ENCODE peak calls at places on chromosomes 13 and 19, in five cellular contexts. U, B, S, A and X are unnamed samples.

GRCh38 chr19:4284176-4284958 is 5.3 kb downstream of the SHD start:
- DNase-seq in B (no peak), A (peak), U (no peak), S (no peak), X (peak)

GRCh38 chr19:18708452-18709231 is 25.2 kb downstream of the CRTC1 start:
- DNase-seq in S (peak), B (peak), A (peak), U (no peak), X (no peak)

GRCh38 chr19:42268704-42269517 is at the start of gene CIC:
- DNase-seq in U (peak), S (peak), B (peak), A (peak), X (peak)

GRCh38 chr19:55642153-55643002 is 1.1 kb upstream of the ZNF581 start:
- DNase-seq in S (no peak), A (peak), B (peak), U (no peak), X (peak)

GRCh38 chr19:57334191-57334590 is 13.9 kb downstream of the ZNF543 start:
- DNase-seq in S (no peak), A (no peak), B (no peak), U (no peak), X (no peak)

GRCh38 chr13:98416408-98416807 is 160.5 kb downstream of the STK24 start:
- DNase-seq in B (no peak), S (peak), U (no peak), A (peak), X (peak)

GRCh38 chr19:18921593-18921992 is 2.1 kb downstream of the DDX49 start:
- DNase-seq in S (no peak), A (no peak), U (no peak), B (no peak), X (no peak)

GRCh38 chr13:48491423-48492122 is 41.3 kb downstream of the RCBTB2 start:
- DNase-seq in A (no peak), B (no peak), S (no peak), U (no peak), X (no peak)

GRCh38 chr13:113137656-113138292 is 15.2 kb downstream of the F10 start:
- DNase-seq in U (no peak), B (no peak), A (no peak), S (no peak), X (no peak)

GRCh38 chr13:76879211-76879875 is 6.9 kb downstream of the KCTD12 start:
- DNase-seq in A (no peak), U (no peak), B (peak), S (no peak), X (no peak)

GRCh38 chr13:24627864-24628418 is 52.3 kb upstream of the ATP12A start:
- DNase-seq in B (no peak), S (no peak), A (no peak), U (no peak), X (no peak)

GRCh38 chr13:79287994-79288795 is 117.9 kb downstream of the RBM26 start:
- DNase-seq in A (no peak), B (no peak), S (no peak), U (no peak), X (no peak)

GRCh38 chr13:64819081-64819480 is 2411.1 kb downstream of the PCDH9 start:
- DNase-seq in S (no peak), A (peak), B (no peak), U (no peak), X (no peak)

GRCh38 chr13:32210081-32210480 is 105.1 kb downstream of the ZAR1L start:
- DNase-seq in U (no peak), S (no peak), B (no peak), A (no peak), X (no peak)

GRCh38 chr13:30736921-30737320 is 1.6 kb downstream of the ALOX5AP start:
- DNase-seq in S (no peak), U (no peak), A (no peak), B (no peak), X (no peak)

GRCh38 chr13:76035711-76036110 is 399.6 kb downstream of the LMO7 start:
- DNase-seq in B (no peak), U (no peak), S (no peak), A (no peak), X (no peak)

GRCh38 chr19:29263305-29264080 is 50.5 kb upstream of the UQCRFS1 start:
- DNase-seq in A (peak), B (no peak), U (peak), S (no peak), X (peak)

GRCh38 chr19:16445238-16446107 is 26.3 kb downstream of the EPS15L1 start:
- DNase-seq in A (peak), S (no peak), B (no peak), U (no peak), X (no peak)

GRCh38 chr19:53088091-53088490 is 15.1 kb downstream of the ZNF160 start:
- DNase-seq in S (no peak), A (no peak), B (no peak), U (no peak), X (no peak)

GRCh38 chr13:81293594-81294164 is 952.8 kb upstream of the SPRY2 start:
- DNase-seq in U (no peak), A (no peak), B (no peak), S (no peak), X (no peak)

GRCh38 chr13:79631260-79631659 is 150.3 kb downstream of the NDFIP2 start:
- DNase-seq in A (peak), U (no peak), S (no peak), B (no peak), X (peak)

GRCh38 chr13:32115069-32115468 is 83.5 kb downstream of the FRY start:
- DNase-seq in B (no peak), A (no peak), S (no peak), U (no peak), X (no peak)

GRCh38 chr19:10379880-10380310 is 477 bp downstream of the TYK2 start:
- DNase-seq in B (no peak), A (no peak), U (no peak), S (no peak), X (no peak)

GRCh38 chr19:11674067-11674492 is 64.7 kb downstream of the ZNF823 start:
- DNase-seq in A (no peak), B (no peak), S (no peak), U (no peak), X (no peak)

GRCh38 chr13:87123987-87124784 is 547.0 kb upstream of the SLITRK5 start:
- DNase-seq in S (no peak), A (peak), B (no peak), U (no peak), X (peak)

GRCh38 chr13:83752141-83752540 is 130.1 kb downstream of the SLITRK1 start:
- DNase-seq in A (no peak), B (no peak), S (no peak), U (no peak), X (no peak)

GRCh38 chr13:20435616-20436368 is 89.9 kb downstream of the CRYL1 start:
- DNase-seq in U (no peak), S (no peak), A (no peak), B (peak), X (no peak)

GRCh38 chr19:14363203-14364097 is 17.8 kb upstream of the ADGRE5 start:
- DNase-seq in B (peak), S (peak), U (peak), A (peak), X (peak)

GRCh38 chr19:422213-422916 is 13.4 kb upstream of the C2CD4C start:
- DNase-seq in S (no peak), B (no peak), A (no peak), U (no peak), X (no peak)

GRCh38 chr19:3984584-3984907 is 717 bp downstream of the EEF2 start:
- DNase-seq in A (no peak), U (no peak), B (no peak), S (no peak), X (no peak)